ENCODE peak calls at places on chromosomes 12 and 14, in four cellular contexts. One of them, this sample, is unnamed.

GRCh38 chr12:44143170-44143569 is 307.3 kb downstream of the TMEM117 start:
- DNase-seq in MM.1S: no peak
- DNase-seq in psoas muscle: no peak
- DNase-seq in right lobe of liver: no peak
- DNase-seq in this sample: no peak

GRCh38 chr14:52840916-52841315 is 49.5 kb upstream of the GNPNAT1 start:
- DNase-seq in MM.1S: no peak
- DNase-seq in psoas muscle: no peak
- DNase-seq in right lobe of liver: no peak
- DNase-seq in this sample: no peak

GRCh38 chr12:116455540-116456306 is 103.5 kb upstream of the MAP1LC3B2 start:
- DNase-seq in MM.1S: no peak
- DNase-seq in psoas muscle: peak; percentile 70
- DNase-seq in right lobe of liver: no peak
- DNase-seq in this sample: peak; percentile 48

GRCh38 chr12:19643635-19644034 is 204.3 kb downstream of the AEBP2 start:
- DNase-seq in MM.1S: no peak
- DNase-seq in psoas muscle: no peak
- DNase-seq in right lobe of liver: no peak
- DNase-seq in this sample: no peak

GRCh38 chr14:100063314-100063941 is 1.8 kb upstream of the EVL start:
- DNase-seq in MM.1S: no peak
- DNase-seq in psoas muscle: no peak
- DNase-seq in right lobe of liver: no peak
- DNase-seq in this sample: no peak

GRCh38 chr12:95943231-95943842 is at the start of gene AMDHD1:
- DNase-seq in MM.1S: peak; percentile 56
- DNase-seq in psoas muscle: peak; percentile 61
- DNase-seq in right lobe of liver: peak; percentile 78
- DNase-seq in this sample: peak; percentile 56

GRCh38 chr14:56027916-56028637 is 90.1 kb upstream of the PELI2 start:
- DNase-seq in MM.1S: no peak
- DNase-seq in psoas muscle: no peak
- DNase-seq in right lobe of liver: no peak
- DNase-seq in this sample: no peak

GRCh38 chr12:12718382-12718761 is 1.2 kb downstream of the CDKN1B start:
- DNase-seq in MM.1S: no peak
- DNase-seq in psoas muscle: no peak
- DNase-seq in right lobe of liver: no peak
- DNase-seq in this sample: no peak

GRCh38 chr14:71138236-71139057 is 231.2 kb downstream of the PCNX1 start:
- DNase-seq in MM.1S: no peak
- DNase-seq in psoas muscle: no peak
- DNase-seq in right lobe of liver: no peak
- DNase-seq in this sample: no peak

GRCh38 chr12:570949-571794 is 92.1 kb downstream of the NINJ2 start:
- DNase-seq in MM.1S: no peak
- DNase-seq in psoas muscle: peak; percentile 82
- DNase-seq in right lobe of liver: peak; percentile 88
- DNase-seq in this sample: peak; percentile 83

GRCh38 chr12:96261557-96261956 is 67.4 kb downstream of the ELK3 start:
- DNase-seq in MM.1S: no peak
- DNase-seq in psoas muscle: no peak
- DNase-seq in right lobe of liver: no peak
- DNase-seq in this sample: no peak

GRCh38 chr12:6360578-6361490 is 14.5 kb downstream of the SCNN1A start:
- DNase-seq in MM.1S: peak; percentile 66
- DNase-seq in psoas muscle: no peak
- DNase-seq in right lobe of liver: no peak
- DNase-seq in this sample: no peak

GRCh38 chr12:66129934-66130266 is 650 bp downstream of the LLPH start:
- DNase-seq in MM.1S: no peak
- DNase-seq in psoas muscle: no peak
- DNase-seq in right lobe of liver: no peak
- DNase-seq in this sample: no peak

GRCh38 chr14:28831126-28831525 is 64.5 kb downstream of the FOXG1 start:
- DNase-seq in MM.1S: no peak
- DNase-seq in psoas muscle: no peak
- DNase-seq in right lobe of liver: no peak
- DNase-seq in this sample: no peak

GRCh38 chr14:24194186-24194872 is 912 bp downstream of the TM9SF1 start:
- DNase-seq in MM.1S: no peak
- DNase-seq in psoas muscle: no peak
- DNase-seq in right lobe of liver: no peak
- DNase-seq in this sample: no peak

GRCh38 chr12:23484238-23484637 is 465.2 kb downstream of the SOX5 start:
- DNase-seq in MM.1S: no peak
- DNase-seq in psoas muscle: no peak
- DNase-seq in right lobe of liver: no peak
- DNase-seq in this sample: no peak

GRCh38 chr12:94134226-94134795 is 14.1 kb upstream of the PLXNC1 start:
- DNase-seq in MM.1S: peak; percentile 70
- DNase-seq in psoas muscle: no peak
- DNase-seq in right lobe of liver: no peak
- DNase-seq in this sample: no peak

GRCh38 chr12:100439797-100440196 is 33.9 kb upstream of the NR1H4 start:
- DNase-seq in MM.1S: no peak
- DNase-seq in psoas muscle: no peak
- DNase-seq in right lobe of liver: no peak
- DNase-seq in this sample: no peak

GRCh38 chr12:100442403-100442802 is 31.3 kb upstream of the NR1H4 start:
- DNase-seq in MM.1S: no peak
- DNase-seq in psoas muscle: no peak
- DNase-seq in right lobe of liver: no peak
- DNase-seq in this sample: no peak

GRCh38 chr12:100443434-100443833 is 30.2 kb upstream of the NR1H4 start:
- DNase-seq in MM.1S: no peak
- DNase-seq in psoas muscle: no peak
- DNase-seq in right lobe of liver: no peak
- DNase-seq in this sample: no peak

GRCh38 chr12:100447405-100447804 is 26.3 kb upstream of the NR1H4 start:
- DNase-seq in MM.1S: no peak
- DNase-seq in psoas muscle: no peak
- DNase-seq in right lobe of liver: no peak
- DNase-seq in this sample: no peak

GRCh38 chr12:100445081-100445481 is 28.6 kb upstream of the NR1H4 start:
- DNase-seq in MM.1S: no peak
- DNase-seq in psoas muscle: no peak
- DNase-seq in right lobe of liver: no peak
- DNase-seq in this sample: no peak
- H3K27ac ChIP-seq in MM.1S: no peak overlapping the region
- H3K27ac ChIP-seq in psoas muscle: no peak overlapping the region
- H3K27ac ChIP-seq in right lobe of liver: peak overlapping the region; percentile 66
- H3K27ac ChIP-seq in this sample: no peak overlapping the region

GRCh38 chr14:61713724-61714437 is 18.6 kb downstream of the HIF1A start:
- DNase-seq in MM.1S: no peak
- DNase-seq in psoas muscle: no peak
- DNase-seq in right lobe of liver: no peak
- DNase-seq in this sample: no peak
- H3K36me3 ChIP-seq in MM.1S: no peaks in the 10 kb centered on the region
- H3K36me3 ChIP-seq in psoas muscle: no peaks in the 10 kb centered on the region
- H3K36me3 ChIP-seq in right lobe of liver: no peaks in the 10 kb centered on the region
- H3K36me3 ChIP-seq in this sample: no peaks in the 10 kb centered on the region

DNA sequence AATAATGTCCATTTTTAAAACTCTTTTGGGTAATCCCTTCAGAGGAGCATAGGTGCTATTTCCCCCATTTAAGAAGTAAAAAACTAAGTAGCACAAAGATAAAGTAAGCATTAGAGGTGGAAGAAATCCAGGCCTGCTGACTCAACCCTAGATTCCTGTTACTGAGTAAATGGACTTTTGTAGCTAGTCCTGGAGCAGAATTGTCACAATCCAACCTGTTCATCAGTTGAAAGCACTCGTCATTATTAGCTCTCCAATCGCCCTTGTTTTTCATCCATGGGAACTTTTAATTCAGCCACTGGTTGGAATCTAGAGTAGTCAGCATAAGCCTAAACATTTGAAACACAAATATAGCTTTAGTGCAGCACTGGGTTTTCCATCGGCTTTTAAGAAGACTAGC is 139.5 kb upstream of the AMIGO2 start:
- DNase-seq in MM.1S: no peak
- DNase-seq in psoas muscle: no peak
- DNase-seq in right lobe of liver: no peak
- DNase-seq in this sample: no peak
- H3K4me1 ChIP-seq in MM.1S: peaks cover 21% of the 10 kb centered on the region
- H3K4me1 ChIP-seq in psoas muscle: no peaks in the 10 kb centered on the region
- H3K4me1 ChIP-seq in right lobe of liver: peaks cover 26% of the 10 kb centered on the region
- H3K4me1 ChIP-seq in this sample: peaks cover 16% of the 10 kb centered on the region

GRCh38 chr12:69000540-69001243 is 67.7 kb upstream of the CPM start:
- DNase-seq in MM.1S: no peak
- DNase-seq in psoas muscle: no peak
- DNase-seq in right lobe of liver: no peak
- DNase-seq in this sample: no peak
- H3K27ac ChIP-seq in MM.1S: no peak overlapping the region
- H3K27ac ChIP-seq in psoas muscle: no peak overlapping the region
- H3K27ac ChIP-seq in right lobe of liver: no peak overlapping the region
- H3K27ac ChIP-seq in this sample: no peak overlapping the region

GRCh38 chr14:39069923-39070322 is 33.1 kb downstream of the SEC23A start:
- DNase-seq in MM.1S: no peak
- DNase-seq in psoas muscle: no peak
- DNase-seq in right lobe of liver: no peak
- DNase-seq in this sample: no peak
- H3K36me3 ChIP-seq in MM.1S: no peaks in the 10 kb centered on the region
- H3K36me3 ChIP-seq in psoas muscle: peaks cover 6% of the 10 kb centered on the region
- H3K36me3 ChIP-seq in right lobe of liver: no peaks in the 10 kb centered on the region
- H3K36me3 ChIP-seq in this sample: peaks cover 87% of the 10 kb centered on the region

GRCh38 chr12:122996621-122997342 is 16.3 kb downstream of the ARL6IP4 start:
- DNase-seq in MM.1S: no peak
- DNase-seq in psoas muscle: no peak
- DNase-seq in right lobe of liver: peak; percentile 55
- DNase-seq in this sample: no peak
- H3K4me1 ChIP-seq in MM.1S: no peaks in the 10 kb centered on the region
- H3K4me1 ChIP-seq in psoas muscle: peaks cover 42% of the 10 kb centered on the region
- H3K4me1 ChIP-seq in right lobe of liver: peaks cover 51% of the 10 kb centered on the region
- H3K4me1 ChIP-seq in this sample: peaks cover 9% of the 10 kb centered on the region

GRCh38 chr12:104402630-104403029 is 54.1 kb upstream of the CHST11 start:
- DNase-seq in MM.1S: no peak
- DNase-seq in psoas muscle: no peak
- DNase-seq in right lobe of liver: no peak
- DNase-seq in this sample: no peak

GRCh38 chr12:104399750-104400612 is 56.8 kb upstream of the CHST11 start:
- DNase-seq in MM.1S: no peak
- DNase-seq in psoas muscle: no peak
- DNase-seq in right lobe of liver: no peak
- DNase-seq in this sample: no peak
- H3K27ac ChIP-seq in MM.1S: no peak overlapping the region
- H3K27ac ChIP-seq in psoas muscle: no peak overlapping the region
- H3K27ac ChIP-seq in right lobe of liver: no peak overlapping the region
- H3K27ac ChIP-seq in this sample: no peak overlapping the region

GRCh38 chr12:130872179-130873096 is 572 bp downstream of the RAN start:
- DNase-seq in MM.1S: no peak
- DNase-seq in psoas muscle: peak; percentile 50
- DNase-seq in right lobe of liver: peak; percentile 60
- DNase-seq in this sample: peak; percentile 38
- H3K36me3 ChIP-seq in MM.1S: no peaks in the 10 kb centered on the region
- H3K36me3 ChIP-seq in psoas muscle: peaks cover 5% of the 10 kb centered on the region
- H3K36me3 ChIP-seq in right lobe of liver: peaks cover 7% of the 10 kb centered on the region
- H3K36me3 ChIP-seq in this sample: peaks cover 25% of the 10 kb centered on the region

GRCh38 chr12:9032202-9032964 is 43.0 kb downstream of the KLRG1 start:
- DNase-seq in MM.1S: no peak
- DNase-seq in psoas muscle: no peak
- DNase-seq in right lobe of liver: no peak
- DNase-seq in this sample: no peak

GRCh38 chr12:9022592-9022991 is 33.2 kb downstream of the KLRG1 start:
- DNase-seq in MM.1S: no peak
- DNase-seq in psoas muscle: no peak
- DNase-seq in right lobe of liver: no peak
- DNase-seq in this sample: no peak

GRCh38 chr12:9024512-9024911 is 35.2 kb downstream of the KLRG1 start:
- DNase-seq in MM.1S: no peak
- DNase-seq in psoas muscle: no peak
- DNase-seq in right lobe of liver: no peak
- DNase-seq in this sample: no peak

GRCh38 chr12:9030776-9031175 is 41.4 kb downstream of the KLRG1 start:
- DNase-seq in MM.1S: no peak
- DNase-seq in psoas muscle: no peak
- DNase-seq in right lobe of liver: no peak
- DNase-seq in this sample: no peak

GRCh38 chr12:9027156-9027555 is 37.8 kb downstream of the KLRG1 start:
- DNase-seq in MM.1S: no peak
- DNase-seq in psoas muscle: no peak
- DNase-seq in right lobe of liver: no peak
- DNase-seq in this sample: no peak
- H3K4me1 ChIP-seq in MM.1S: no peaks in the 10 kb centered on the region
- H3K4me1 ChIP-seq in psoas muscle: no peaks in the 10 kb centered on the region
- H3K4me1 ChIP-seq in right lobe of liver: no peaks in the 10 kb centered on the region
- H3K4me1 ChIP-seq in this sample: no peaks in the 10 kb centered on the region

GRCh38 chr12:25980035-25980434 is 21.6 kb downstream of the RASSF8 start:
- DNase-seq in MM.1S: no peak
- DNase-seq in psoas muscle: no peak
- DNase-seq in right lobe of liver: no peak
- DNase-seq in this sample: no peak
- H3K27ac ChIP-seq in MM.1S: no peak overlapping the region
- H3K27ac ChIP-seq in psoas muscle: no peak overlapping the region
- H3K27ac ChIP-seq in right lobe of liver: no peak overlapping the region
- H3K27ac ChIP-seq in this sample: no peak overlapping the region